ENCODE peak calls at places on chromosomes 7 and 10, in four cellular contexts. C is HepG2, K is GM12891, J is K562. B is an unnamed sample.

GRCh38 chr7:2010101-2010500 is 222.6 kb downstream of the MAD1L1 start:
- DNase-seq in C (no peak), K (no peak), J (no peak), B (no peak)

GRCh38 chr10:131180086-131180485 is 131.4 kb downstream of the TCERG1L start:
- DNase-seq in C (no peak), K (no peak), J (no peak), B (no peak)

GRCh38 chr7:45984386-45985295 is 63.6 kb upstream of the IGFBP3 start:
- DNase-seq in C (peak), K (no peak), J (no peak), B (no peak)

GRCh38 chr7:81672872-81673271 is 97.0 kb downstream of the HGF start:
- DNase-seq in C (no peak), K (no peak), J (no peak), B (no peak)

GRCh38 chr10:128579280-128579679 is 453.1 kb upstream of the MKI67 start:
- DNase-seq in C (no peak), K (no peak), J (peak), B (no peak)

GRCh38 chr7:17706734-17707133 is 233.6 kb downstream of the SNX13 start:
- DNase-seq in C (peak), K (no peak), J (peak), B (peak)

GRCh38 chr10:123442901-123443300 is 223.3 kb upstream of the GPR26 start:
- DNase-seq in C (no peak), K (peak), J (no peak), B (peak)

GRCh38 chr10:31622993-31623392 is 304.0 kb downstream of the ZEB1 start:
- DNase-seq in C (no peak), K (no peak), J (no peak), B (no peak)

GRCh38 chr7:102472126-102473041 is 6.3 kb downstream of the POLR2J start:
- DNase-seq in C (no peak), K (no peak), J (peak), B (no peak)

GRCh38 chr10:43808136-43808535 is 159.5 kb upstream of the ZNF32 start:
- DNase-seq in C (no peak), K (no peak), J (no peak), B (no peak)

GRCh38 chr7:2172311-2173183 is 60.2 kb downstream of the MAD1L1 start:
- DNase-seq in C (peak), K (no peak), J (no peak), B (no peak)

GRCh38 chr10:32337343-32337742 is 9.6 kb downstream of the EPC1 start:
- DNase-seq in C (no peak), K (no peak), J (no peak), B (no peak)

GRCh38 chr10:80131499-80131901 is 1.0 kb upstream of the PLAC9 start:
- DNase-seq in C (no peak), K (no peak), J (no peak), B (no peak)

GRCh38 chr10:63173468-63174227 is 40.5 kb downstream of the NRBF2 start:
- DNase-seq in C (no peak), K (no peak), J (no peak), B (no peak)

GRCh38 chr10:122290833-122291532 is 19.9 kb downstream of the BTBD16 start:
- DNase-seq in C (no peak), K (no peak), J (no peak), B (no peak)

GRCh38 chr10:25047902-25048301 is 31.5 kb downstream of the THNSL1 start:
- DNase-seq in C (no peak), K (no peak), J (peak), B (no peak)

GRCh38 chr7:22876986-22877729 is 54.5 kb upstream of the TOMM7 start:
- DNase-seq in C (no peak), K (no peak), J (no peak), B (no peak)

GRCh38 chr7:107234436-107234835 is 65.6 kb downstream of the HBP1 start:
- DNase-seq in C (no peak), K (no peak), J (no peak), B (no peak)

GRCh38 chr10:71052708-71053107 is 159.7 kb upstream of the UNC5B start:
- DNase-seq in C (no peak), K (no peak), J (no peak), B (no peak)

GRCh38 chr10:95303535-95303934 is 12.7 kb upstream of the PDLIM1 start:
- DNase-seq in C (no peak), K (no peak), J (peak), B (no peak)

GRCh38 chr10:103765168-103765567 is 90.2 kb downstream of the SH3PXD2A start:
- DNase-seq in C (peak), K (no peak), J (no peak), B (no peak)

GRCh38 chr10:50614444-50615137 is 9.2 kb downstream of the SGMS1 start:
- DNase-seq in C (peak), K (no peak), J (peak), B (no peak)

GRCh38 chr7:83001362-83002040 is 161.2 kb downstream of the PCLO start:
- DNase-seq in C (no peak), K (no peak), J (no peak), B (no peak)

GRCh38 chr7:119341822-119342221 is 931.2 kb upstream of the KCND2 start:
- DNase-seq in C (no peak), K (no peak), J (no peak), B (no peak)

GRCh38 chr10:2225609-2226008 is 488.3 kb upstream of the ADARB2 start:
- DNase-seq in C (no peak), K (no peak), J (no peak), B (no peak)

DNA sequence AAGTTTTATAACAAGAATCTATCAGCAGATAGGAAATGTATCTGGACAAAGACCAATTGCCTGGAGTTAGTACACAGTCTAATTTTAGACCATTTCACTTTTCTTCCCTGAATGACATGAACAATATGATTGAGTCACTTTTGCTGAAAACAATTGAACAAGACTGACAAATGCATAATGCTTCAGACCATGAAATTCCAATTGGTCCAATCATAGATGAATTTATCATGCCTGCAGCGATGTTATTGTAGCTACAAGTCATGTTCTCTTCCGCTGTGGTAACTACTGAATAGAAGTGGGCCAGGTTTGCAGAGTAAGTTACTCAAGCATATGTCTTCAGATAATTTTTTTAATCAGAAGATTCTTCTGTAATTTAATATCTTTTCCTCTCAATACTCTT is 73.4 kb downstream of the VSTM2A start:
- DNase-seq in C (no peak), K (no peak), J (no peak), B (no peak)
- TF ChIP-seq TAF1 in C (no peak), K (no peak), J (no peak), B (no peak)

DNA sequence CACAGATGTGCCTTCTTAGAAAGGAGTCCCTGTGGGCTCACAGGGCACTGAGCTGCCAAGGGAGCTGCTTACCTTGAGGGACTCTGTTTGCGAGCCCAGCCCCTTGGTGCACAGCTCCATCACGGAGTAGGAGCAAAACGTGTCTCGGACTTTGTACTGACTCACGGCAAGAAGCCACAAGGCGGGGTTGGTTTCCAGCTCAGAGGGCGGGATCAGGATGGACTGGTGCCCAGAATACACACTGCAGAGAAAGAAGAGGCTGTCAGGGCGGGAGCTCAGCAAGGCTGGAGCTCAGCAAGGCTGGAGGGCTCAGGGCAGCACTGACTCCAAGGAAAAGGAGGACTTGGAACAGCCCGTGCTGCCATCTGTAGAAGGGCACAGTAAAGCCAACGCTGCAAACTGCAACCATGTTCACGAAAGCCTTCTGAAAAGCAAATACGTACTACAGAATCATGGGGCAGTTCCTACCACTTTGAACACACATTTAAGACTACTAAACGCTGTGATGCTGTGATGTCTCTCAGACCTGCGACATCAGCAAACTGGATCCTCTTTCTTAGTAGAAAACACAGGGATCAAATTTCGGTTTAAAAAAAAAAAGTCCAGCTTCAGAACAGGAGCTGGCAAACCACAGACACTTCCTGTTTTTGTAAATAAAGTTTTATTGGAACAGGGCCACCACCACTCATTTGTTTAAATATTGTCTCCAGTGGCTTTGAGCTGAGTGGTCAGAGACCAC is 194.3 kb downstream of the ZMYND11 start:
- DNase-seq in C (peak), K (no peak), J (peak), B (no peak)
- TF ChIP-seq POLR2AphosphoS5 in C (peak), K (no peak), J (no peak), B (no peak)

DNA sequence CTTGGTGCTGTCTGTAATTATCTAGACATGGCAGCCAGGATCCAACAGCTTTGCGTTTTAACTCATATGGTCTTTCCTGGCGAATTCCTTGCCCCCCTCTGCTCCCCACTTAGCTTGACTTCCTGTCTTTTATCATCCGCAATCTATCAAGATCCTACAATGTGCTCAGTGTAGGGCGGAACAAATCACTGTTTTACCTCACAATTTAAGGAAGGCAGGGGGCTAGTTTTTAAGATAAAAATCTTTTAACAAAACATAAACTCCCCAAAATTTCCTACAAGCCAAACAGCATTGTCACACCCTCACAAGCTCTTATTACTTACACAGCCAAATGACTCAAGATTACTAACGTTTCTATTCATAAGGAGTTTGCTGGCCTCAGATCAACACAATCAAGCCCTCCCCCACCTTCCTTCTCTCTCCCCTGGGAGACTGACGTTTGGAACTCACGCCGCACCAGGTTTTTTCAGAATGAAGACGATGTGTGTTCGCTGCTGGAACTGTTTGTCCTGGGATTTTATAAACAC is 1.3 kb upstream of the CDK14 start:
- DNase-seq in C (no peak), K (no peak), J (no peak), B (no peak)
- TF ChIP-seq POLR2A in C (no peak), K (no peak), J (no peak), B (no peak)

GRCh38 chr7:87474533-87475358 is 734 bp downstream of the ABCB4 start:
- DNase-seq in C (no peak), K (peak), J (no peak), B (peak)

GRCh38 chr7:87476179-87476557 is 688 bp upstream of the ABCB4 start:
- DNase-seq in C (no peak), K (no peak), J (no peak), B (no peak)

GRCh38 chr7:87473192-87473591 is 2.3 kb downstream of the ABCB4 start:
- DNase-seq in C (no peak), K (no peak), J (no peak), B (no peak)

GRCh38 chr7:87474046-87474445 is 1.4 kb downstream of the ABCB4 start:
- DNase-seq in C (no peak), K (no peak), J (no peak), B (no peak)

DNA sequence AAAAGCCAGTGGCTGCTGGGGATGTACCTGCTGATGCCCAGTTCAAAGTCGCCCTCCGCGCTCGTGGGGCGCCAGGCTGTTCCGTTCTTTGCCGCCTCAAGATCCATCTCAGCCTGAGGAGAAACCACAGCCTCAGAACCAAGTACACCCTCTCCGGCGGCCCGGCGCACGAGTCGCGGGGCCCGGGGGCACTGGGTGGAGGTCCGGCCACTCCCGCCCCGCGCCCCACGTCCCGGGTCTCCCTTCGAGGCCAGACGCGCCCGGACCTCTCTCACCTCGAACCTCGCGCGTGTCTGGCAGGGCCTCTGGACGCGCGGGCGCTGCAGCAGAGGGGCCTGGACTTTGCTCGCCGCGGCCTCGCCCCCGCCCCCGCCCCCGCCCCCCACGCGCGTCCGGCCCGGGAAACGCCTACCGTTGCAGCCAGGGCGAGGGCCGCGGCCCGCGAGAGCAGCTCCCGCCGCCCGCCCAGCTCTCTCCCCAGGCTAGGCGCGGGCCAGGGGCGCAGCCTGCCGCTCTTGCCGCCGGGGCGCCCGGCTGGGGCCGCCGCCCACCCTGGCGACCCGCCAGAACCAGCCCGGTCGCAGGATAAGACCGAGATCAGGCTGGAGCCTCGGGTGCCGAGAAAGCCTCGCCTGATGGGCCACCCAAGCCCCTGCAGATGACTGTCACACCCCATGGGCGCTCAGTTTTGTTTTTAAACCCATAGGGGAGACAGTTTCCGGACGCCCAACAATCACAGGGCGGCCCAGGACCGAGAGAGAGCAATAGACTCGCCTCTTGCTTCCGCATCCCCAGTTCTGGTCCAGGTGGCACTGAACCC is at the start of gene ABCB4:
- DNase-seq in C (no peak), K (peak), J (no peak), B (peak)
- TF ChIP-seq TAF1 in C (peak), K (no peak), J (no peak), B (no peak)

GRCh38 chr10:22643696-22644621 is 70.4 kb downstream of the PIP4K2A start:
- DNase-seq in C (no peak), K (no peak), J (peak), B (no peak)

GRCh38 chr10:22641743-22642142 is 72.6 kb downstream of the PIP4K2A start:
- DNase-seq in C (no peak), K (no peak), J (no peak), B (no peak)

GRCh38 chr10:22646291-22646926 is 68.0 kb downstream of the PIP4K2A start:
- DNase-seq in C (no peak), K (no peak), J (no peak), B (no peak)

GRCh38 chr10:22640351-22640750 is 74.0 kb downstream of the PIP4K2A start:
- DNase-seq in C (no peak), K (no peak), J (no peak), B (no peak)

GRCh38 chr10:22643116-22643515 is 71.3 kb downstream of the PIP4K2A start:
- DNase-seq in C (no peak), K (no peak), J (no peak), B (no peak)
- TF ChIP-seq POLR2AphosphoS5 in C (no peak), K (no peak), J (no peak), B (no peak)

DNA sequence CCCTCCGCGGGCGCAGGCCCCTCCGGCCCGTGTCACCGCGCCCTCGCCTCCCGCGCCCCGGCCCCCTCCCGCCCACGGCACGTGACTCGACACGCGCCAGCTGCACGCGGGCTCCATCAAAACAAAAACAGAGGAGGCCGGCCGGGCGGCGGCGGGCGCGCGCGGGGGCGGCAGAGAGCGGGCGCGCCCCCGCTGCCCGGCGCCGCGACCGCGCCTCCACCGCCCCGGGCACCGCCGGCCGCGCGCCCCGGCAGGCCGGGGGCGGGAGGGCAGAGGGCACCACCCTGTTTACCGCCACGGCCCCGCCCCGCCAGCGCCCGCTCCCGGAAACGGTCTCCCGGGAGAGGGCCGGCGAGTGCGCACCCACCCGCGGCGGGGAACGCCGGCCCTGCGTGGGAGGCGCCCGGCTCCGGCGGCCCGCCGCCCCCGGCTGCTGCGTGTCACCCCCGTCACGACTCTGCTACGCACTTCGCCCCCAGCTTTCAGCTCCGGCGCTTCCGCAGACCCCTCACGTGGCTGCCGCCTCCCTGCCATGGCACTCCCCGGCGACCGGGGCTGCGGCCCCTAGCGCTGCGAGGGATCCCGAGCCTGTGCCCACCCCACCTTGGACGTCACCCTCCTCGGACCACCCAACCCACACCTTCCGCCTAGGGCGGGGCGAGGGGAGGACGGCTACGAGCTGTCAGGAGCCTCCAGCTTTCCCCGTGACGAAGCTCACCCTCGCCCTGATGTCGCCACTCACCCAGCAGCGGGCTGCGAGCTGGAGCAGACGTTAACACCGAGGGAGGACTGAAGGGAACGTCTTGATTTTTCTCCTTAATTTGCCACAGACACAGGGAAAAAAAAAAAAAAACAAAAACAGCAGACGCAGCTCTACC is 221.6 kb upstream of the MKLN1 start:
- DNase-seq in C (peak), K (peak), J (peak), B (peak)
- TF ChIP-seq POLR2A in C (peak), K (no peak), J (peak), B (peak)

GRCh38 chr10:58305821-58306220 is 29.0 kb upstream of the UBE2D1 start:
- DNase-seq in C (peak), K (no peak), J (no peak), B (no peak)
- TF ChIP-seq TAF1 in C (no peak), K (no peak), J (no peak), B (no peak)

DNA sequence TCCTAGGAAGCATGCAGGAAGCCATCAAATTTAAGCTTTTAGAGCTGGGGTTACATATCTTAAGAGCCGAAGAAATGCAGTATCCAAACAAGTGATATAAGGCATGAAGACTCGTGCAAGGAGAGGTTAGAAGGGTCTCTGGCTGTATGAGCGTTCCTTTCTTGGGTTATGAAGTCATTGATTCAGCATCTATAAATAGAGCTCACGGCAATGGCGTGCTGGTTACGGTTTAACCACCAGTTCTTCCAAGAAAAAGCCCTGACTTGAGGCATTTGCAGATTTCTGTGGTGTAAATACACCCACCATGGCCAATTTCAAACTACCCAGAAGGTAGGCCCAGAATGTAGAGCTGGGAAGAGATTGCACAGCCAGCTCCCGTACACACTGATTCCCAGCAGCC is 72.0 kb upstream of the KAT6B start:
- DNase-seq in C (no peak), K (no peak), J (no peak), B (no peak)
- TF ChIP-seq POLR2AphosphoS5 in C (no peak), K (no peak), J (no peak), B (no peak)

B was measured in GM12892.